ENCODE peak calls at places on chromosomes 6 and 20, in four cellular contexts. Y is HEK293T, J is K562, P is GM12878. A is an unnamed sample.

GRCh38 chr20:51360451-51361230 is 181.9 kb downstream of the NFATC2 start:
- DNase-seq in J (no peak), Y (no peak), P (no peak), A (no peak)

GRCh38 chr6:112216699-112217551 is 37.4 kb downstream of the LAMA4 start:
- DNase-seq in Y (no peak), P (no peak), J (no peak), A (no peak)

GRCh38 chr20:1784586-1784985 is 110.6 kb upstream of the SIRPA start:
- DNase-seq in P (no peak), J (no peak), Y (no peak), A (no peak)

GRCh38 chr20:3188823-3189413 is 15.6 kb downstream of the DDRGK1 start:
- DNase-seq in J (no peak), P (no peak), Y (no peak), A (no peak)

GRCh38 chr6:45299096-45299581 is 29.0 kb upstream of the RUNX2 start:
- DNase-seq in P (no peak), J (no peak), Y (no peak), A (no peak)

GRCh38 chr6:136093835-136094234 is 156.3 kb downstream of the MTFR2 start:
- DNase-seq in J (no peak), Y (no peak), P (no peak), A (no peak)

GRCh38 chr20:63238491-63239126 is 2.9 kb downstream of the BIRC7 start:
- DNase-seq in J (peak; percentile 31), P (no peak), Y (no peak), A (no peak)

GRCh38 chr20:43824279-43824678 is 90.4 kb upstream of the TOX2 start:
- DNase-seq in Y (no peak), J (no peak), P (no peak), A (no peak)

GRCh38 chr6:17101422-17102257 is at the start of gene STMND1:
- DNase-seq in J (no peak), P (no peak), Y (peak; percentile 58), A (no peak)

GRCh38 chr20:39800548-39800947 is 838.4 kb downstream of the DHX35 start:
- DNase-seq in P (peak; percentile 26), J (no peak), Y (no peak), A (no peak)

GRCh38 chr6:168157272-168158007 is 78.4 kb upstream of the FRMD1 start:
- DNase-seq in Y (peak; percentile 61), P (no peak), J (no peak), A (no peak)

GRCh38 chr6:75296811-75297779 is 12.5 kb upstream of the TMEM30A start:
- DNase-seq in Y (peak; percentile 23), J (peak; percentile 39), P (no peak), A (peak; percentile 57)

GRCh38 chr6:5083813-5084191 is 1.3 kb upstream of the PPP1R3G start:
- DNase-seq in J (no peak), P (no peak), Y (no peak), A (no peak)

GRCh38 chr6:140915001-140915950 is 1217.4 kb upstream of the GJE1 start:
- DNase-seq in Y (no peak), J (no peak), P (no peak), A (no peak)

GRCh38 chr6:167658106-167658505 is 168.6 kb upstream of the AFDN start:
- DNase-seq in J (no peak), Y (no peak), P (no peak), A (peak; percentile 53)

GRCh38 chr20:20364016-20364746 is 3.7 kb upstream of the INSM1 start:
- DNase-seq in Y (no peak), P (no peak), J (no peak), A (no peak)

GRCh38 chr20:36261389-36262105 is 25.3 kb downstream of the AAR2 start:
- DNase-seq in Y (no peak), P (no peak), J (no peak), A (no peak)

GRCh38 chr6:154488802-154489437 is 21.6 kb downstream of the CNKSR3 start:
- DNase-seq in P (no peak), Y (no peak), J (no peak), A (no peak)

DNA sequence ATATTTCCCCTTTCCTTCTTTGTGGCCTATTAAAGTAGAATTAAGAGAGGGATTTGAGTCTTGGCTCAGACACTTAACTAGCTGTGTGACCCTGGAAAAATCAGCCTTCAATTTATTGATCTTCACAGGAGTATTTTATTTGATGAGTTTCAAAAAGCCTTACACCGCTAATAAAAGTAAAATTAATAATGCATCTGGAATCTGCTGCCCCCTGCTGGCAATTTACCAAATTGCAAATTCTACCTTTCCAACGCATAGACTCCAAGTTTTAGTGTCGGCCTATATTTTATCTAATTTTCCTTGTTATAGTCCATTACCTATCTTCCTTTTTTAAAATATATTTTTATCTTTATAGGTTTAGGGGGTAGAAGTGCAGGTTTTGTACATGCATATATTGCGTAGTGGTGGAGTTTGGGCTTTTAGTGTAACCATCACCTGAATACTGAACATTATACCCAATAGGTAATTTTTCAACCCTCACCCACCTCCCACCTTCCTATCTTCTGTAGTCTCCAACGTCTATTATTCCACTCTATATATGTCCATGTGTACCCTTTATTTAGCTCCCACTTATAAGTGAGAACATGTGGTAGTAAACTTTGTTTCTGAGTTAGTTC is 46.3 kb downstream of the GOPC start:
- DNase-seq in J (no peak), Y (peak; percentile 25), P (no peak), A (peak; percentile 27)
- TF ChIP-seq FOXK2 in J (no peak), Y (no peak), P (no peak), A (no peak)

DNA sequence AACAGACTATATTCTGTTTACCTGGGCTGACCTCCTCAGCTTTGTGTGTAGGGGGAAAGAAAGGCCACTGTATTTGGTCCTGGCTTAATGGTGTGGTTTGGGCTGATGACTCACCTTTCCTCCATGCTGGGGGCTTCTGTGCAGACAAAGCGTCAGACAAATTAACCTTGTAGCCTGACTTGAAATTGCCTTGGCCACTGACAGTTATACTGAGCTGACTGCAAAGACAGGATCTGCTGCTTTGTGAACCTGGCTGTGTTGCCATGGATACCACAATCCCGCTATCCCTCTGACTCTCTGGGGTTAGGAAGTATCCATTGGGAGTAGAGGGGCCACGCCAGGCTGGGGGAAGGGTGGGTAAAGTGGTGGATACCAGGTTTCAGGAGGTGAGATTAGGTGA is 243.8 kb upstream of the CHD6 start:
- DNase-seq in Y (no peak), J (no peak), P (no peak), A (no peak)
- TF ChIP-seq FOXK2 in Y (no peak), J (no peak), P (no peak), A (no peak)

DNA sequence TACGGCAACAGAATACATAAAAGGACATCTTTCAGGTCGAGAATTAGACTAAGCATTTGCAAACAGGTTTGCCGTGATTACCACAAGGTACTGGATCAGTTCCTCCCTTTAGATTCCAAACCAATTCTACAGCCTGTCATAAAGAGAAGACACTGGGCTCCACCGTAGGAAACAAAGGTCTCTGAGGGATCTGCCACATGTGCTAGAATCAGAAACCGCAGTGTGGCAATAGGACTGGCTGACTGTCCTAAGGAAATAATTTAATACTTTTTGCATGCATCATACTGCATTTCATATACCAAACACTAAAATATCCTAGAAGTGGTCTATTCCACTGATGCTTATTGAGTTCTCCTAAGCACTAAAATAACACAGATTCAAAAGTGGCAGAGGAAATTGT is 59.2 kb downstream of the POPDC3 start:
- DNase-seq in J (no peak), P (no peak), Y (no peak), A (no peak)
- TF ChIP-seq FOXK2 in J (no peak), P (no peak), Y (no peak), A (no peak)

GRCh38 chr6:98833101-98834059 is 994 bp upstream of the POU3F2 start:
- DNase-seq in J (no peak), P (no peak), Y (peak; percentile 51), A (no peak)

GRCh38 chr6:98831057-98832031 is 3.0 kb upstream of the POU3F2 start:
- DNase-seq in Y (no peak), P (no peak), J (no peak), A (no peak)

GRCh38 chr6:98835149-98836024 is 1.0 kb downstream of the POU3F2 start:
- DNase-seq in Y (no peak), J (no peak), P (no peak), A (no peak)

GRCh38 chr6:98834060-98835031 is at the start of gene POU3F2:
- DNase-seq in Y (peak; percentile 89), P (no peak), J (peak; percentile 97), A (peak; percentile 57)

GRCh38 chr6:98832282-98833100 is 1.9 kb upstream of the POU3F2 start:
- DNase-seq in Y (no peak), J (no peak), P (no peak), A (no peak)
- TF ChIP-seq FOXK2 in Y (no peak), J (no peak), P (no peak), A (no peak)

GRCh38 chr6:47016236-47016635 is 25.9 kb downstream of the ADGRF1 start:
- DNase-seq in Y (peak; percentile 18), P (no peak), J (no peak), A (no peak)
- TF ChIP-seq FOXK2 in Y (no peak), P (no peak), J (no peak), A (no peak)

GRCh38 chr20:31871602-31871954 is 1.1 kb downstream of the TTLL9 start:
- DNase-seq in Y (no peak), P (no peak), J (no peak), A (no peak)
- TF ChIP-seq FOXK2 in Y (no peak), P (no peak), J (no peak), A (no peak)

DNA sequence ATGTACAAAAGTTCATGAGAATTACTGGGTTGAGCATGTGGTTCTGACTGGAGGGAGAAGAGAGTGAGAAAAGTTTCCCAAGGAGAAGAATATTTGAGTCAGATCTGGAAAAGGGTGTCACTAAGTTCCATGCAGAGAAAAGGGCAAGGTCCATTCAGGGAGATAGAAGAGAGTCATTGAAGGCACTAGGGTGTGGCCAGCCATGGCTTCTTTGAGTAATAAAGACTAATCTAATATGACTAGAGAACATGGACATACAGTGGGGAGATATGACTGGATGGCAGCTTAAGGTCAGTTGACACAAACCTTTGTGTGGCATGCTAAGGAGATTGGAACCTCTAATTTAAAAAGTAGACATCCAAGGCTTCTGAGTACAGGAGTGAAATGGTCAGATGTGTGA is 10.7 kb upstream of the SLC17A4 start:
- DNase-seq in Y (no peak), P (no peak), J (no peak), A (no peak)
- TF ChIP-seq FOXK2 in Y (no peak), P (no peak), J (no peak), A (no peak)

GRCh38 chr6:117847912-117848311 is 59.2 kb upstream of the SLC35F1 start:
- DNase-seq in J (no peak), P (no peak), Y (no peak), A (no peak)
- TF ChIP-seq FOXK2 in J (no peak), P (no peak), Y (no peak), A (no peak)

GRCh38 chr6:35017461-35018183 is 123.5 kb downstream of the TCP11 start:
- DNase-seq in Y (no peak), P (no peak), J (no peak), A (no peak)
- TF ChIP-seq FOXK2 in Y (no peak), P (no peak), J (no peak), A (no peak)